ENCODE peak calls at places on chromosome 20, in ten cellular contexts. L is HCT116, I is transverse colon, J is GM12878, W is Panc1, B is GM12892, X is H1, N is spleen, D is HL-60, A is GM23338. R is an unnamed sample.
A peak's percentile ranks its signal among the peaks of the same experiment; 100 is the strongest.

GRCh38 chr20:1434571-1435336 is 31.9 kb downstream of the NSFL1C start:
- DNase-seq in B (peak; percentile 22), A (peak; percentile 54), D (peak; percentile 72), N (no peak), I (peak; percentile 51), X (no peak), L (no peak), W (no peak), J (peak; percentile 78), R (no peak)

GRCh38 chr20:35992713-35993335 is 24.4 kb downstream of the CNBD2 start:
- DNase-seq in X (no peak), W (no peak), L (peak; percentile 49), N (peak; percentile 79), J (peak; percentile 9), I (peak; percentile 44), A (peak; percentile 85), D (peak; percentile 30), B (peak; percentile 53), R (peak; percentile 42)

GRCh38 chr20:36043892-36044515 is 75.6 kb downstream of the CNBD2 start:
- DNase-seq in B (no peak), W (no peak), L (no peak), J (no peak), D (no peak), X (no peak), A (no peak), N (no peak), I (no peak), R (no peak)

GRCh38 chr20:32296874-32297420 is 19.5 kb downstream of the KIF3B start:
- DNase-seq in B (no peak), N (no peak), W (no peak), I (no peak), J (no peak), X (no peak), A (no peak), D (no peak), L (no peak), R (no peak)

GRCh38 chr20:4563534-4563933 is 158.2 kb upstream of the PRND start:
- DNase-seq in I (no peak), J (no peak), B (no peak), N (no peak), A (peak; percentile 70), W (no peak), X (peak; percentile 53), L (no peak), D (peak; percentile 18), R (no peak)

GRCh38 chr20:19628570-19629134 is 129.4 kb upstream of the RIN2 start:
- DNase-seq in X (peak; percentile 84), I (peak; percentile 62), J (peak; percentile 26), B (peak; percentile 15), L (peak; percentile 81), W (peak; percentile 43), D (peak; percentile 51), A (peak; percentile 89), N (no peak), R (peak; percentile 40)

GRCh38 chr20:5214826-5215225 is 88.0 kb downstream of the CDS2 start:
- DNase-seq in I (no peak), N (no peak), J (no peak), L (no peak), X (no peak), D (no peak), W (no peak), B (no peak), A (peak; percentile 35), R (no peak)

GRCh38 chr20:50642288-50642803 is 49.0 kb downstream of the RIPOR3 start:
- DNase-seq in B (no peak), D (no peak), N (no peak), X (no peak), L (no peak), W (no peak), J (no peak), A (peak; percentile 91), I (no peak), R (no peak)

GRCh38 chr20:34180460-34181108 is 60.6 kb upstream of the ASIP start:
- DNase-seq in J (no peak), W (no peak), X (no peak), L (no peak), D (no peak), I (no peak), B (no peak), N (no peak), A (peak; percentile 17), R (peak; percentile 11)

GRCh38 chr20:34177060-34177459 is 64.2 kb upstream of the ASIP start:
- DNase-seq in X (no peak), D (no peak), J (no peak), A (no peak), W (no peak), B (no peak), N (no peak), I (no peak), L (no peak), R (no peak)

GRCh38 chr20:34175879-34176278 is 63.8 kb upstream of the EIF2S2 start:
- DNase-seq in A (no peak), L (no peak), W (no peak), B (no peak), N (no peak), J (no peak), X (no peak), I (no peak), D (no peak), R (no peak)

GRCh38 chr20:34181484-34181883 is 59.7 kb upstream of the ASIP start:
- DNase-seq in L (no peak), B (no peak), J (no peak), X (no peak), D (no peak), I (no peak), W (no peak), A (no peak), N (no peak), R (no peak)

DNA sequence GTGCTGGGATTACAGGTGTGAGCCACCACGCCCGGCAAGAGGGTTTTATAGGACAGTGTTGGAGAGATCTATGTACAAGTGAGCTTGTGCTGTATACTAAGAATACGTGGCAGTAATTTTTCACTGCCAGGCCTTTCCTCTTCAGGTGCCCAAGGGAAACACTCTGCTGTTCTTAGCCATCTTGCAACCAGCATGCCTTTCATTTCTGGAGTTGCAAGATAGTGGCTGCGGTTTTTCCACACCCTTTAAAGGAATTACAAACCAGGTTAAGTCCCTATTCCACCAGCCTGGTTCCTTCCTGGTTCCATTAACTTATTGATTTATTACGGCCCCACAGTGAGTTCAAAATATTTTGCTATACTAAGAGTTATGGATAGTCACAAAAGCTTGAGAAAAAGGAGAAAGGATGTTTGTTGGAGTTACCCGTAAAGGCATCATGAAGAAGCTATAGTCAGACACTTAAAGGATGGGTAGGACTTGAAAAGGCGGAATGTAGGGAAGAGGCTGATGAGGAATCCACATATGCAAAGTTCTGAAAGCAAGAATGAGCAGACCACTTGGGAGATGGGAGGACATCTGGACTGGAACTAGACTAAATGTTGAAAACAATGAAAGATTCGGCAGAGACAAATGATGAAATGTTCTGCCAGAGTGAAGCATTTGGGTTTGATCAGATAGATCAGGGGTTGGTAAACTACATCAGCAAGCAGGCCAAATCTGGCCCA is 61.4 kb upstream of the ASIP start:
- DNase-seq in X (no peak), L (no peak), A (no peak), I (no peak), D (no peak), J (no peak), W (no peak), N (no peak), B (no peak), R (peak; percentile 22)
- TF ChIP-seq POLR2AphosphoS5 in X (no peak), L (no peak), A (no peak), I (no peak), D (no peak), J (no peak), W (no peak), N (no peak), B (no peak), R (no peak)

DNA sequence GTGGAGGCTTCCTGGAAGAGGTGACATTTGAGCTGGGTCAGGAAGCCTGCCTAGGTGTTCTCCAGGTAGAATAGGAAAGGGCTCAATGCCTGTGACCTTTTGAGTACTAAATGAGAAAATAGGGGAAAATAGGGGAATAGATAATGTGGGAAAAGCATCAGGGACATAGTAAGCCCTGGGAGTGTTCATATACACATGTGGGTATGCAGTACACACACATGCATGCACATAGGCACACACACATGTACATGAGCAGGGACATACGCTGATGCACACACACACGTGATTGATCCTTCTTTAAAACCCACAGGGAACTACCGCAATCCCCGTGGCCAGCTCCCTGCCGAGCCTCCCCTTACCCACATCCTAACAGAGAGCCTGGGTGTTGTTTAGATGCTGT is 351.7 kb downstream of the CDH4 start:
- DNase-seq in B (no peak), N (no peak), J (no peak), A (no peak), L (no peak), D (no peak), X (no peak), I (no peak), W (no peak), R (no peak)
- TF ChIP-seq POLR2AphosphoS5 in B (no peak), N (no peak), J (no peak), A (no peak), L (no peak), D (no peak), X (no peak), I (no peak), W (no peak), R (no peak)

DNA sequence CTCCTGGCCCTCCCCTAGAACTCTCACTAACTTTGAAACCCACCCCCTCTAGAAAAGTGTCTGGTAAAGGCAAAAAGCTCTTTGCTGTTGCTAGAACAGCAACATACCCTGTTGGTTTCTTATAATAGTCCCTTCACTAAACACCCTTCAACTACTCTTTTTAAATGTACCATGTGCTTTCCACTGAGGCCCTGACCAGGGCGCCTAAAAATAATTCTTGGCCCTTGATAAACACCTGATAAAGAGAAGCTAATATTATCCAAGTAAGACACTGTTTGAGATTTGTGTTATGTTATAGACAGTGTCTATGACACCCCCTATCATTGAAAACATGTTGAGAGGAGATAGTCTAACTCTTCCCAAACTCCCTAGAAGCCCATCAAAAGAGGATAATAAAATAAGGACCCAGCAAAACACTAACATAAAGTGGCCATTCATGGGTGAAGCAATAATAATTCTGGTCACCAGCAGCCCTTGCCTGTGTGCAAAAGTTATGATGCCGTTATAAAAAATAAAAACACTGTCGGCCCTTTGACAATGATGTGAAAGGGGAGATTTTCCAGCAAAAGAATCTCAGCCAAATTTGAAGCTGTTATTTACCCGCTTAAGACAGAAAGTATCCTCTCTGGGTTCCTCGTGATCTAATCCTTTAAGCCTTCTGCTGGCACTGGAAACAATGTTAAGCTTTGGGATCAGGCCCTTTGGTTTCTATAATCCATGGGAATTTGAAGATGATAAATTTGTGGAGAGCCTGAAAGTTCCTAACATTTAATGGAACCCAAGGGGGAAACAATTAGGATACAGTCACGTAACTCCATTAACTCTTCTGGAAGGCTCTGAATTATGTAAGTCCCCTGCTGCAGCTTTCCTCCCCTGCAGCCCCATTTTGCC is 122.6 kb upstream of the PLCB4 start:
- DNase-seq in N (no peak), D (no peak), L (no peak), B (no peak), X (no peak), A (no peak), W (no peak), I (no peak), J (no peak), R (no peak)
- TF ChIP-seq POLR2AphosphoS5 in N (no peak), D (no peak), L (no peak), B (no peak), X (no peak), A (no peak), W (no peak), I (peak; percentile 24), J (no peak), R (no peak)

DNA sequence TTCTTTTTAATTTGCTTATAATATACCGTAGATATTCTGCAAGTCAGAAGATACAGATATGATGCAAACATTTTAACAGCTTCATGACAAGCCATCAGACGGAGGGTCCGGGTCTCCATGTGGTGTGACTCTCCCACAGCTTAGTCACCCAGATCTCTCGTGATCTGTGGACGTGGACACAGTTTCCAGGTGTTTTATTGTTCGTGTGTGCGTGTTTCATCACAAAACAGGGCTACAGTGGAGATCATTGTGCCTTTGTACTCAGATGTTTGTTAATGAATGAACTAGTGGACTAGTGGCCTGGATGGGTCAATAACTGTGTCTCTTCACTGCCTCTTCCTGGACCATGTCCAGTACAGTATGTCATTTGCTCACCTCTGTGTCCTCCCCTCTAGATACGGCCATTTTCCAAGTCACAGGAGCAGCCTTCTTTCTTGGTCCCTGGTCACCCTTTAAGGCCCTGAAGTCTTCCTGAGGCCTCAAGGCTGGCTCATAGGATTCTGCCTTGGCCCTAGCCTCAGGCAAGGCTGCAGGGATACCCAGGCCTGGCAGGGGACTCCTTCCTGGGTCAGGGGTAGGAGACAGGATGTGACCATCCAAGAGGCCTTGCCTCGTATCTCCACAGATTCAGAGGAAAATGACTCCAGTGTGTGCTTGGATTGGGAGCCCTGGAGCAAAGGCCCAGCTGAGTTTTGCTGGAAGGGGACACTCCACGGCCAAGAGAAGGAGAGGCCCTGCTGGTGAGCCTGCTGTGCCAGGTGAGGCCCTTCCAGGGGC is 4.6 kb downstream of the ADIG start:
- DNase-seq in X (no peak), A (no peak), N (no peak), W (no peak), L (no peak), B (no peak), I (no peak), D (no peak), J (no peak), R (no peak)
- TF ChIP-seq POLR2AphosphoS5 in X (no peak), A (no peak), N (no peak), W (no peak), L (no peak), B (no peak), I (no peak), D (no peak), J (no peak), R (no peak)